ENCODE peak calls at places on chromosomes 13 and 19, in ten cellular contexts. A is Caki2; S is AG04449; L is brain pericyte; T is CD8-positive, alpha-beta T cell; N is hepatic stellate cell; W is naive thymus-derived CD8-positive, alpha-beta T cell; M is germinal center; Q is stimulated activated naive CD8-positive, alpha-beta T cell treated with anti-CD3 and anti-CD28 coated beads, Interleukin-15, Interleukin-2, amounts not matched to agents 100 U/mL and 50 U/mL, for 24 hours; H is activated T-helper 2 cell treated with anti-CD3 and anti-CD28 coated beads, Interferon-gamma antibody, Interleukin-2, Interleukin-4, amounts not matched to agents 10 μg/mL and 5 μg/mL and 100 μg/mL, durations not matched to agents 14 hours and 24 hours and 36 hours. O is an unnamed sample.

GRCh38 chr13:45162821-45163220 is 38.0 kb downstream of the KCTD4 start:
- DNase-seq in A (peak; percentile 64), S (peak; percentile 40), L (no peak), T (no peak), N (peak; percentile 65), W (no peak), M (no peak), Q (no peak), H (no peak), O (no peak)

GRCh38 chr13:31261241-31261640 is 61.5 kb downstream of the B3GLCT start:
- DNase-seq in A (peak; percentile 18), S (no peak), L (no peak), T (no peak), N (no peak), W (no peak), M (no peak), Q (no peak), H (no peak), O (no peak)

GRCh38 chr19:29329460-29330134 is 116.6 kb upstream of the UQCRFS1 start:
- DNase-seq in A (peak; percentile 47), S (no peak), L (no peak), T (no peak), N (no peak), W (no peak), M (no peak), Q (peak; percentile 12), H (no peak), O (no peak)

GRCh38 chr13:112182831-112183543 is 116.0 kb downstream of the SOX1 start:
- DNase-seq in A (no peak), S (no peak), L (no peak), T (no peak), N (no peak), W (no peak), M (no peak), Q (no peak), H (no peak), O (no peak)

GRCh38 chr13:37427843-37428494 is 170.6 kb downstream of the POSTN start:
- DNase-seq in A (no peak), S (no peak), L (no peak), T (no peak), N (no peak), W (no peak), M (no peak), Q (no peak), H (no peak), O (no peak)

GRCh38 chr13:78478183-78478582 is 125.2 kb downstream of the POU4F1 start:
- DNase-seq in A (no peak), S (no peak), L (no peak), T (no peak), N (no peak), W (no peak), M (no peak), Q (no peak), H (no peak), O (no peak)

GRCh38 chr19:4343845-4344713 is 717 bp downstream of the MPND start:
- DNase-seq in A (no peak), S (no peak), L (no peak), T (no peak), N (no peak), W (peak; percentile 28), M (no peak), Q (no peak), H (no peak), O (no peak)

GRCh38 chr19:40754611-40755247 is 3.7 kb downstream of the SNRPA start:
- DNase-seq in A (no peak), S (no peak), L (no peak), T (no peak), N (no peak), W (no peak), M (no peak), Q (peak; percentile 73), H (peak; percentile 20), O (no peak)

GRCh38 chr13:24505256-24505655 is 7.3 kb downstream of the PARP4 start:
- DNase-seq in A (no peak), S (no peak), L (no peak), T (no peak), N (no peak), W (no peak), M (no peak), Q (no peak), H (no peak), O (no peak)

GRCh38 chr13:34026308-34026707 is 208.4 kb downstream of the RFC3 start:
- DNase-seq in A (no peak), S (no peak), L (no peak), T (no peak), N (no peak), W (no peak), M (no peak), Q (no peak), H (no peak), O (no peak)

GRCh38 chr13:73754727-73755292 is 379.4 kb downstream of the KLF12 start:
- DNase-seq in A (peak; percentile 47), S (no peak), L (peak; percentile 42), T (peak; percentile 38), N (no peak), W (no peak), M (peak; percentile 33), Q (no peak), H (no peak), O (no peak)

GRCh38 chr13:28885191-28885590 is 65.1 kb downstream of the MTUS2 start:
- DNase-seq in A (no peak), S (no peak), L (no peak), T (no peak), N (no peak), W (no peak), M (no peak), Q (no peak), H (no peak), O (no peak)

GRCh38 chr19:33819875-33820781 is 23.5 kb downstream of the KCTD15 start:
- DNase-seq in A (peak; percentile 52), S (no peak), L (no peak), T (peak; percentile 37), N (peak; percentile 82), W (no peak), M (peak; percentile 69), Q (peak; percentile 77), H (peak; percentile 70), O (peak; percentile 90)

GRCh38 chr13:84894749-84895148 is 904.5 kb downstream of the SLITRK6 start:
- DNase-seq in A (no peak), S (no peak), L (no peak), T (no peak), N (no peak), W (no peak), M (no peak), Q (no peak), H (no peak), O (no peak)

GRCh38 chr13:20331419-20331818 is 99.3 kb upstream of the GJB6 start:
- DNase-seq in A (no peak), S (no peak), L (no peak), T (no peak), N (no peak), W (no peak), M (no peak), Q (no peak), H (no peak), O (no peak)

GRCh38 chr19:30696514-30696913 is 324.3 kb downstream of the ZNF536 start:
- DNase-seq in A (no peak), S (no peak), L (no peak), T (no peak), N (peak; percentile 70), W (no peak), M (peak; percentile 45), Q (peak; percentile 5), H (no peak), O (no peak)

GRCh38 chr13:35086667-35087066 is 144.6 kb downstream of the NBEA start:
- DNase-seq in A (no peak), S (no peak), L (no peak), T (no peak), N (no peak), W (no peak), M (no peak), Q (no peak), H (no peak), O (no peak)

GRCh38 chr13:75959861-75960481 is 323.8 kb downstream of the LMO7 start:
- DNase-seq in A (no peak), S (no peak), L (no peak), T (no peak), N (no peak), W (no peak), M (no peak), Q (no peak), H (no peak), O (no peak)

GRCh38 chr19:48433337-48433736 is 12.4 kb upstream of the GRWD1 start:
- DNase-seq in A (no peak), S (no peak), L (no peak), T (no peak), N (no peak), W (no peak), M (no peak), Q (no peak), H (no peak), O (no peak)

GRCh38 chr13:23766939-23767338 is 122.3 kb downstream of the MIPEP start:
- DNase-seq in A (no peak), S (no peak), L (no peak), T (no peak), N (no peak), W (no peak), M (no peak), Q (no peak), H (no peak), O (no peak)

GRCh38 chr13:99859178-99860177 is 112.1 kb downstream of the ZIC5 start:
- DNase-seq in A (no peak), S (no peak), L (no peak), T (no peak), N (no peak), W (no peak), M (no peak), Q (peak; percentile 81), H (no peak), O (no peak)

GRCh38 chr19:39475748-39476147 is 4.9 kb upstream of the TIMM50 start:
- DNase-seq in A (no peak), S (no peak), L (no peak), T (no peak), N (no peak), W (no peak), M (no peak), Q (no peak), H (no peak), O (no peak)

GRCh38 chr13:69291292-69291906 is 816.2 kb upstream of the ATXN8OS start:
- DNase-seq in A (no peak), S (no peak), L (no peak), T (no peak), N (no peak), W (no peak), M (no peak), Q (no peak), H (no peak), O (no peak)

O was measured in ascending aorta.